ENCODE peak calls at places on chromosomes 5 and 9, in five cellular contexts. One of them, this sample, is unnamed. For H3K9me3 and H3K36me3, the result is how much of the 10 kb centered on the place peaks cover.

GRCh38 chr5:100777680-100778281 is 125.3 kb downstream of the ST8SIA4 start:
- DNase-seq in mammary epithelial cell: peak
- DNase-seq in transverse colon: peak
- DNase-seq in colonic mucosa: peak
- DNase-seq in neural progenitor cell: no peak
- DNase-seq in this sample: no peak

GRCh38 chr5:127858116-127858784 is 155.1 kb downstream of the CCDC192 start:
- DNase-seq in mammary epithelial cell: no peak
- DNase-seq in transverse colon: no peak
- DNase-seq in colonic mucosa: no peak
- DNase-seq in neural progenitor cell: no peak
- DNase-seq in this sample: no peak

GRCh38 chr5:25701936-25702335 is 1057.2 kb upstream of the CDH10 start:
- DNase-seq in mammary epithelial cell: no peak
- DNase-seq in transverse colon: no peak
- DNase-seq in colonic mucosa: no peak
- DNase-seq in neural progenitor cell: no peak
- DNase-seq in this sample: no peak

GRCh38 chr9:97889941-97890557 is 32.3 kb downstream of the TRMO start:
- DNase-seq in mammary epithelial cell: no peak
- DNase-seq in transverse colon: peak
- DNase-seq in colonic mucosa: peak
- DNase-seq in neural progenitor cell: peak
- DNase-seq in this sample: no peak

GRCh38 chr9:136974834-136975535 is 2.3 kb upstream of the PTGDS start:
- DNase-seq in mammary epithelial cell: no peak
- DNase-seq in transverse colon: no peak
- DNase-seq in colonic mucosa: no peak
- DNase-seq in neural progenitor cell: no peak
- DNase-seq in this sample: no peak

GRCh38 chr5:110880413-110880812 is 141.6 kb downstream of the SLC25A46 start:
- DNase-seq in mammary epithelial cell: peak
- DNase-seq in transverse colon: no peak
- DNase-seq in colonic mucosa: peak
- DNase-seq in neural progenitor cell: no peak
- DNase-seq in this sample: no peak

GRCh38 chr5:72064801-72065570 is 42.3 kb upstream of the MAP1B start:
- DNase-seq in mammary epithelial cell: no peak
- DNase-seq in transverse colon: no peak
- DNase-seq in colonic mucosa: no peak
- DNase-seq in neural progenitor cell: peak
- DNase-seq in this sample: no peak

GRCh38 chr5:67085616-67086015 is 111.0 kb downstream of the CD180 start:
- DNase-seq in mammary epithelial cell: no peak
- DNase-seq in transverse colon: no peak
- DNase-seq in colonic mucosa: no peak
- DNase-seq in neural progenitor cell: no peak
- DNase-seq in this sample: no peak

GRCh38 chr5:140795259-140795641 is 598 bp downstream of the PCDHA2 start:
- DNase-seq in mammary epithelial cell: no peak
- DNase-seq in transverse colon: no peak
- DNase-seq in colonic mucosa: no peak
- DNase-seq in neural progenitor cell: peak
- DNase-seq in this sample: no peak

GRCh38 chr5:42566658-42567313 is 143.5 kb downstream of the GHR start:
- DNase-seq in mammary epithelial cell: no peak
- DNase-seq in transverse colon: no peak
- DNase-seq in colonic mucosa: no peak
- DNase-seq in neural progenitor cell: no peak
- DNase-seq in this sample: no peak

GRCh38 chr5:129094087-129094923 is at the start of gene ISOC1:
- DNase-seq in mammary epithelial cell: peak
- DNase-seq in transverse colon: peak
- DNase-seq in colonic mucosa: peak
- DNase-seq in neural progenitor cell: peak
- DNase-seq in this sample: peak

GRCh38 chr5:136036293-136036911 is 7.6 kb downstream of the TGFBI start:
- DNase-seq in mammary epithelial cell: no peak
- DNase-seq in transverse colon: no peak
- DNase-seq in colonic mucosa: no peak
- DNase-seq in neural progenitor cell: no peak
- DNase-seq in this sample: no peak

GRCh38 chr5:128491291-128491690 is 46.8 kb downstream of the FBN2 start:
- DNase-seq in mammary epithelial cell: no peak
- DNase-seq in transverse colon: no peak
- DNase-seq in colonic mucosa: no peak
- DNase-seq in neural progenitor cell: peak
- DNase-seq in this sample: no peak

GRCh38 chr5:73797142-73797530 is 171.1 kb downstream of the ARHGEF28 start:
- DNase-seq in mammary epithelial cell: no peak
- DNase-seq in transverse colon: no peak
- DNase-seq in colonic mucosa: no peak
- DNase-seq in neural progenitor cell: no peak
- DNase-seq in this sample: no peak

GRCh38 chr5:144144956-144145751 is 25.3 kb downstream of the YIPF5 start:
- DNase-seq in mammary epithelial cell: peak
- DNase-seq in transverse colon: no peak
- DNase-seq in colonic mucosa: no peak
- DNase-seq in neural progenitor cell: no peak
- DNase-seq in this sample: no peak

GRCh38 chr9:134536101-134536900 is 105.3 kb upstream of the COL5A1 start:
- DNase-seq in mammary epithelial cell: peak
- DNase-seq in transverse colon: no peak
- DNase-seq in colonic mucosa: no peak
- DNase-seq in neural progenitor cell: no peak
- DNase-seq in this sample: no peak

GRCh38 chr5:776862-777711 is 7.4 kb downstream of the ZDHHC11B start:
- DNase-seq in mammary epithelial cell: no peak
- DNase-seq in transverse colon: no peak
- DNase-seq in colonic mucosa: peak
- DNase-seq in neural progenitor cell: no peak
- DNase-seq in this sample: no peak

GRCh38 chr5:170503970-170504525 is at the start of gene KCNIP1:
- DNase-seq in mammary epithelial cell: no peak
- DNase-seq in transverse colon: no peak
- DNase-seq in colonic mucosa: no peak
- DNase-seq in neural progenitor cell: peak
- DNase-seq in this sample: no peak

GRCh38 chr9:7510209-7510608 is 289.4 kb downstream of the DMAC1 start:
- DNase-seq in mammary epithelial cell: no peak
- DNase-seq in transverse colon: no peak
- DNase-seq in colonic mucosa: no peak
- DNase-seq in neural progenitor cell: no peak
- DNase-seq in this sample: no peak

GRCh38 chr9:138062196-138062595 is 184.6 kb downstream of the CACNA1B start:
- DNase-seq in mammary epithelial cell: no peak
- DNase-seq in transverse colon: no peak
- DNase-seq in colonic mucosa: no peak
- DNase-seq in neural progenitor cell: no peak
- DNase-seq in this sample: no peak
- H3K9me3 ChIP-seq in mammary epithelial cell: under half
- H3K9me3 ChIP-seq in transverse colon: under half
- H3K9me3 ChIP-seq in colonic mucosa: under half
- H3K9me3 ChIP-seq in neural progenitor cell: under half
- H3K9me3 ChIP-seq in this sample: under half

GRCh38 chr9:8514760-8515159 is 715.2 kb upstream of the DMAC1 start:
- DNase-seq in mammary epithelial cell: no peak
- DNase-seq in transverse colon: no peak
- DNase-seq in colonic mucosa: no peak
- DNase-seq in neural progenitor cell: peak
- DNase-seq in this sample: no peak
- TF ChIP-seq CTCF in mammary epithelial cell: no peak
- TF ChIP-seq CTCF in transverse colon: no peak
- TF ChIP-seq CTCF in colonic mucosa: no peak
- TF ChIP-seq CTCF in neural progenitor cell: peak
- TF ChIP-seq CTCF in this sample: no peak

DNA sequence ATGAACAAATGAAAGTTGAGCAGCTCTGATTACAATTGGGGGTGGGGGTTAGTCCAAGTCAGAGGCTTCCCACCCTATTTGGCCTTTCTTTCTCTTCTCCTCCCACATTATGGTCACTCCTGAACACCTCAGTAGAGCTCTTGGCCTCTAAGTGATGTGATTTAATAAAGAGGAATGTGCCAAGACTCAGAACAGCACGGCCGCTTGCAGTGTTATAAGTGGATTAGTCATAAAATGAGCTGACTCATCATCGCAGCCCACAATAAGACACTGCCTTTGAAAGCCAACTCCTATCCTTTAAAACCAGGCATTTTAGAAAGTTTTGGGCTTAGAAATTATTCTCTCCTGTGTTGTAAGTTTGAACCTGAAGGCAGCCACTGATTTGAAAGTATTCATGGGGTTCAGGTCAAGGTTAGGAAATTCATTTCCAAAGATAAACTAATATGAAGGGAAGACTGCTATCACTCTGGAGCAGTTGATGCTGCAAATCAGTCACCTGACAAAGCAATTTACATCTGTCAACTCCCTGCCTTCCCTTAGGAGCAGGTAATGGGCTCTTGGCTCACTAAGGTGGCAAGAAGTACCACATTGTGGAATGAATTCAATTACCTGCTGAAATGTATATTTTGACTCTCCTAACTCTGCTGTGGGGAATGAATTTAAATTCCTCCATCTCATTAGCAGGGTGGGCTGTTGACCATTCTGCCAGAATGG is 283.6 kb upstream of the NMUR2 start:
- DNase-seq in mammary epithelial cell: peak
- DNase-seq in transverse colon: no peak
- DNase-seq in colonic mucosa: no peak
- DNase-seq in neural progenitor cell: no peak
- DNase-seq in this sample: peak
- H3K36me3 ChIP-seq in mammary epithelial cell: under half
- H3K36me3 ChIP-seq in transverse colon: under half
- H3K36me3 ChIP-seq in colonic mucosa: under half
- H3K36me3 ChIP-seq in neural progenitor cell: under half
- H3K36me3 ChIP-seq in this sample: under half

DNA sequence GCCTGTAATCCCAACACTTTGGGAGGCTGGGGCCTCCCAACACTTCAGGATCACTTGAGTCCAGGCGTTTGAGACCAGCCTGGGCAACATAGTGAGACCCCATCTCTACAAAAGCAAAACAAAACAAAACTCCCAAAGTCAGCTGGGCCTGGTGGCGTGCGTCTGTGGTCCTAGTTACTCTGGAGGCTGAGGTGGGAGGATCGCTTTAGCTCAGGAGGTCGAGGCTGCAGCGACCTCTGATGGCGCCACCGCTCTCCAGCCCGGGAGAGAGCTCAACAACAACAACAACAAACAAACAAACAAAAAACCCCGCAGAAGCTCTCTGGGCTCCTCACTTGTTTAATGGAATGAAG is 528 bp downstream of the ACOT12 start:
- DNase-seq in mammary epithelial cell: no peak
- DNase-seq in transverse colon: no peak
- DNase-seq in colonic mucosa: no peak
- DNase-seq in neural progenitor cell: no peak
- DNase-seq in this sample: no peak
- H3K9me3 ChIP-seq in mammary epithelial cell: under half
- H3K9me3 ChIP-seq in transverse colon: under half
- H3K9me3 ChIP-seq in colonic mucosa: under half
- H3K9me3 ChIP-seq in neural progenitor cell: under half
- H3K9me3 ChIP-seq in this sample: under half

This sample was measured in thoracic aorta.